ENCODE peak calls at places on chromosome 6, in six cellular contexts. E is aorta; T is GM23338; I is stimulated activated naive CD4-positive, alpha-beta T cell treated with Interleukin-2 at 50 U/mL for 16 hours; J is activated naive CD4-positive, alpha-beta T cell; G is progenitor cell of endocrine pancreas. S is an unnamed sample.

GRCh38 chr6:115750292-115750691 is 310.4 kb downstream of the FRK start:
- DNase-seq in E (no peak), T (no peak), I (no peak), J (no peak), G (no peak), S (no peak)

GRCh38 chr6:2841264-2842138 is at the start of gene SERPINB1:
- DNase-seq in E (peak; percentile 97), T (peak; percentile 98), I (peak; percentile 76), J (peak; percentile 66), G (peak; percentile 74), S (peak; percentile 89)

GRCh38 chr6:107941627-107942026 is 16.4 kb downstream of the SEC63 start:
- DNase-seq in E (no peak), T (no peak), I (no peak), J (no peak), G (no peak), S (no peak)

GRCh38 chr6:16982827-16983226 is 119.0 kb upstream of the STMND1 start:
- DNase-seq in E (no peak), T (no peak), I (no peak), J (no peak), G (no peak), S (peak; percentile 92)

GRCh38 chr6:148164645-148165044 is 178.0 kb upstream of the SASH1 start:
- DNase-seq in E (no peak), T (no peak), I (no peak), J (no peak), G (no peak), S (no peak)

GRCh38 chr6:1970151-1970561 is 275.2 kb downstream of the GMDS start:
- DNase-seq in E (no peak), T (peak; percentile 31), I (no peak), J (no peak), G (no peak), S (no peak)

GRCh38 chr6:71457883-71458282 is 169.3 kb downstream of the OGFRL1 start:
- DNase-seq in E (no peak), T (no peak), I (no peak), J (no peak), G (no peak), S (no peak)

GRCh38 chr6:91126876-91127275 is 540.0 kb upstream of the MAP3K7 start:
- DNase-seq in E (no peak), T (no peak), I (no peak), J (no peak), G (no peak), S (no peak)

GRCh38 chr6:36436466-36436865 is 6.2 kb downstream of the PXT1 start:
- DNase-seq in E (no peak), T (no peak), I (no peak), J (no peak), G (no peak), S (peak; percentile 43)

GRCh38 chr6:35757461-35758123 is 18.8 kb upstream of the CLPSL2 start:
- DNase-seq in E (no peak), T (peak; percentile 91), I (no peak), J (no peak), G (no peak), S (peak; percentile 37)

GRCh38 chr6:90026216-90026615 is 131.9 kb downstream of the GJA10 start:
- DNase-seq in E (no peak), T (no peak), I (no peak), J (no peak), G (no peak), S (no peak)

S was measured in astrocyte of the spinal cord.